ENCODE peak calls at places on chromosomes 6 and 20, in four cellular contexts. J is EL; H is stimulated activated naive B cell treated with anti-CD40 and anti-IgM and Interleukin-4, amounts not matched to agents 10 μg/mL and 1 μg/mL and 100 μg/mL, for 72 hours; F is thoracic aorta. E is an unnamed sample.

GRCh38 chr6:114108119-114109002 is 137.4 kb upstream of the HDAC2 start:
- DNase-seq in J (peak; percentile 81), H (no peak), F (no peak), E (peak; percentile 65)

GRCh38 chr6:2448826-2449571 is 203.6 kb upstream of the GMDS start:
- DNase-seq in J (peak; percentile 83), H (no peak), F (no peak), E (no peak)

GRCh38 chr20:46237736-46238135 is 70.6 kb downstream of the CDH22 start:
- DNase-seq in J (no peak), H (no peak), F (no peak), E (no peak)

GRCh38 chr20:51831891-51832675 is 29.8 kb upstream of the SALL4 start:
- DNase-seq in J (peak; percentile 12), H (no peak), F (no peak), E (no peak)

GRCh38 chr20:16257813-16258430 is 315.3 kb downstream of the KIF16B start:
- DNase-seq in J (no peak), H (no peak), F (no peak), E (no peak)

GRCh38 chr6:38136547-38136946 is 317.0 kb downstream of the ZFAND3 start:
- DNase-seq in J (peak; percentile 11), H (no peak), F (no peak), E (no peak)

GRCh38 chr6:151263967-151264366 is 24.2 kb downstream of the AKAP12 start:
- DNase-seq in J (no peak), H (no peak), F (no peak), E (no peak)

GRCh38 chr6:39078695-39079094 is 30.1 kb downstream of the GLP1R start:
- DNase-seq in J (no peak), H (no peak), F (no peak), E (no peak)

GRCh38 chr6:30615958-30616810 is 859 bp downstream of the PPP1R10 start:
- DNase-seq in J (peak; percentile 45), H (peak; percentile 28), F (no peak), E (no peak)

GRCh38 chr6:144931172-144932035 is 646.3 kb downstream of the UTRN start:
- DNase-seq in J (peak; percentile 60), H (peak; percentile 5), F (no peak), E (no peak)

GRCh38 chr6:168695701-168696100 is 254.7 kb downstream of the SMOC2 start:
- DNase-seq in J (no peak), H (no peak), F (no peak), E (no peak)

GRCh38 chr6:75460636-75461035 is 33.0 kb downstream of the FILIP1 start:
- DNase-seq in J (peak; percentile 25), H (no peak), F (no peak), E (no peak)

GRCh38 chr6:36563237-36563927 is 16.1 kb upstream of the STK38 start:
- DNase-seq in J (no peak), H (no peak), F (no peak), E (no peak)

GRCh38 chr6:31639449-31639861 is 13.0 kb downstream of the BAG6 start:
- DNase-seq in J (peak; percentile 75), H (no peak), F (no peak), E (no peak)

GRCh38 chr6:41683460-41684310 is 45.4 kb downstream of the MDFI start:
- DNase-seq in J (peak; percentile 68), H (peak; percentile 68), F (peak; percentile 34), E (peak; percentile 63)

GRCh38 chr6:148146717-148147116 is 195.9 kb upstream of the SASH1 start:
- DNase-seq in J (peak; percentile 42), H (no peak), F (no peak), E (no peak)

GRCh38 chr6:52534966-52535390 is 41.9 kb downstream of the TRAM2 start:
- DNase-seq in J (no peak), H (no peak), F (no peak), E (no peak)

GRCh38 chr6:5584072-5584471 is 322.8 kb downstream of the FARS2 start:
- DNase-seq in J (peak; percentile 61), H (no peak), F (no peak), E (no peak)

E was measured in omental fat pad.